ENCODE peak calls at places on chromosomes 12 and 14, in nine cellular contexts. O is right lobe of liver; Z is keratinocyte; D is lung; I is heart right ventricle; C is naive thymus-derived CD4-positive, alpha-beta T cell; T is MM.1S; R is left ventricle myocardium inferior; M is fibroblast of lung. S is an unnamed sample.
A peak's percentile ranks its signal among the peaks of the same experiment; 100 is the strongest.

GRCh38 chr12:61538951-61539350 is 721.3 kb upstream of the USP15 start:
- DNase-seq in T (peak; percentile 20), I (no peak), C (no peak), Z (no peak), R (no peak), D (no peak), M (no peak), O (no peak), S (no peak)

GRCh38 chr14:20295067-20295466 is 10.7 kb downstream of the TTC5 start:
- DNase-seq in C (no peak), Z (no peak), O (no peak), T (no peak), I (no peak), D (no peak), M (no peak), R (no peak), S (no peak)

GRCh38 chr12:25884024-25884919 is 74.2 kb upstream of the RASSF8 start:
- DNase-seq in I (no peak), O (no peak), Z (no peak), C (no peak), D (no peak), R (no peak), T (no peak), M (no peak), S (no peak)

GRCh38 chr12:54587315-54587821 is 1.1 kb downstream of the PPP1R1A start:
- DNase-seq in O (peak; percentile 93), M (no peak), D (no peak), T (no peak), C (no peak), R (peak; percentile 52), I (peak; percentile 51), Z (no peak), S (no peak)

GRCh38 chr14:90387201-90387600 is 9.6 kb upstream of the CALM1 start:
- DNase-seq in I (no peak), M (no peak), T (no peak), O (no peak), Z (no peak), C (no peak), R (no peak), D (no peak), S (no peak)

GRCh38 chr14:74437654-74438053 is 11.6 kb upstream of the SYNDIG1L start:
- DNase-seq in T (no peak), D (no peak), O (peak; percentile 33), Z (no peak), M (peak; percentile 3), I (no peak), C (no peak), R (no peak), S (no peak)

GRCh38 chr12:125203145-125203765 is 138.0 kb downstream of the AACS start:
- DNase-seq in O (no peak), R (no peak), D (no peak), Z (no peak), I (no peak), C (no peak), T (no peak), M (no peak), S (no peak)

GRCh38 chr12:2794261-2794735 is 472 bp upstream of the FKBP4 start:
- DNase-seq in C (peak; percentile 35), I (no peak), T (no peak), R (no peak), D (no peak), Z (no peak), O (no peak), M (no peak), S (no peak)

GRCh38 chr12:124380793-124381453 is 86.0 kb downstream of the RFLNA start:
- DNase-seq in R (no peak), Z (no peak), T (no peak), I (no peak), D (no peak), C (no peak), O (no peak), M (no peak), S (no peak)

GRCh38 chr12:55019784-55020183 is at the start of gene NEUROD4:
- DNase-seq in I (peak; percentile 27), O (no peak), M (peak; percentile 70), T (peak; percentile 76), D (peak; percentile 60), R (peak; percentile 19), C (peak; percentile 14), Z (no peak), S (no peak)

GRCh38 chr14:88682495-88683114 is 110.1 kb downstream of the EML5 start:
- DNase-seq in C (no peak), D (no peak), O (no peak), Z (no peak), T (no peak), M (no peak), R (no peak), I (no peak), S (no peak)

GRCh38 chr12:123077298-123078113 is 73.4 kb downstream of the PITPNM2 start:
- DNase-seq in I (no peak), R (no peak), C (no peak), O (no peak), D (no peak), T (no peak), Z (no peak), M (no peak), S (no peak)
- H3K27ac ChIP-seq in I (peak overlapping the region; percentile 81), R (peak overlapping the region; percentile 68), C (peak overlapping the region; percentile 74), O (no peak overlapping the region), D (peak overlapping the region; percentile 26), T (no peak overlapping the region), Z (no peak overlapping the region), M (no peak overlapping the region), S (peak overlapping the region; percentile 60)

GRCh38 chr12:132786192-132786591 is 24.6 kb upstream of the ANKLE2 start:
- DNase-seq in R (no peak), O (no peak), C (no peak), T (no peak), Z (no peak), I (no peak), M (no peak), D (no peak), S (no peak)

GRCh38 chr12:132781938-132782337 is 20.3 kb upstream of the ANKLE2 start:
- DNase-seq in T (no peak), I (no peak), O (no peak), D (no peak), R (no peak), C (no peak), Z (no peak), M (no peak), S (no peak)

GRCh38 chr12:132783917-132784531 is 22.4 kb upstream of the ANKLE2 start:
- DNase-seq in R (peak; percentile 36), D (no peak), Z (no peak), O (no peak), T (no peak), I (no peak), M (no peak), C (no peak), S (no peak)

GRCh38 chr12:132787877-132788276 is 26.2 kb upstream of the ANKLE2 start:
- DNase-seq in D (no peak), C (no peak), T (no peak), Z (no peak), R (no peak), M (no peak), O (no peak), I (no peak), S (no peak)

GRCh38 chr12:132784580-132784979 is 22.9 kb upstream of the ANKLE2 start:
- DNase-seq in M (no peak), C (no peak), Z (no peak), D (no peak), O (no peak), R (no peak), I (no peak), T (no peak), S (no peak)
- H3K36me3 ChIP-seq in M (peaks cover 58% of the 10 kb centered on the region), C (peaks cover 90% of the 10 kb centered on the region), Z (peaks cover 56% of the 10 kb centered on the region), D (peaks cover 24% of the 10 kb centered on the region), O (peaks cover 70% of the 10 kb centered on the region), R (peaks cover 89% of the 10 kb centered on the region), I (peaks cover 95% of the 10 kb centered on the region), T (no peaks in the 10 kb centered on the region), S (peaks cover 54% of the 10 kb centered on the region)

GRCh38 chr12:15193927-15194326 is 27.3 kb downstream of the RERG start:
- DNase-seq in T (no peak), D (no peak), C (no peak), I (no peak), R (no peak), Z (no peak), M (peak; percentile 28), O (no peak), S (no peak)

GRCh38 chr12:15192721-15193120 is 28.5 kb downstream of the RERG start:
- DNase-seq in Z (no peak), C (no peak), R (no peak), O (no peak), T (no peak), M (no peak), D (no peak), I (no peak), S (no peak)

GRCh38 chr12:15196678-15197267 is 24.4 kb downstream of the RERG start:
- DNase-seq in Z (no peak), R (no peak), C (no peak), M (no peak), O (no peak), I (no peak), T (no peak), D (no peak), S (no peak)

GRCh38 chr12:15194947-15195346 is 26.3 kb downstream of the RERG start:
- DNase-seq in T (no peak), C (no peak), I (no peak), D (no peak), R (no peak), O (no peak), M (no peak), Z (no peak), S (no peak)

DNA sequence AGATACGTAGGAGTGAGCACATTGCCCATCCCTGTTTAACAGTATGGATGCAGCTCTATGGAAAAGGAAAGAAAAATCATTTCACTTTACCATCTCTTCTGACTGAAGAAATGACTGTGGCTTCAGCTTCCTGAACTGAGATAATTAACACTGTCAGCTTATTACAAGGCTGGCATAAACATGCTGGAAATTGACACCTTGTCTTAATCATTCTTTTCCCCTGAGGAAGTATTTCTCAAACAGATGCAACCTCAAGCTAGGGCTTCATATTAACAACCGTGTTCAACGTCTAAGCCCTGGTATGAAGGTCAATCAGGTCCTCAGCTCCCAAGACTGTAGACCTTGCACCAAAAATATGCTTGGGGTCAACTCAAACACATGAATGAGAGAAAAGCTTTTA is 25.0 kb downstream of the RERG start:
- DNase-seq in Z (no peak), C (no peak), I (no peak), T (no peak), D (no peak), R (no peak), O (no peak), M (no peak), S (no peak)
- H3K4me1 ChIP-seq in Z (no peaks in the 10 kb centered on the region), C (no peaks in the 10 kb centered on the region), I (peaks cover 14% of the 10 kb centered on the region), T (no peaks in the 10 kb centered on the region), D (no peaks in the 10 kb centered on the region), R (peaks cover 8% of the 10 kb centered on the region), O (no peaks in the 10 kb centered on the region), M (no peaks in the 10 kb centered on the region), S (no peaks in the 10 kb centered on the region)

DNA sequence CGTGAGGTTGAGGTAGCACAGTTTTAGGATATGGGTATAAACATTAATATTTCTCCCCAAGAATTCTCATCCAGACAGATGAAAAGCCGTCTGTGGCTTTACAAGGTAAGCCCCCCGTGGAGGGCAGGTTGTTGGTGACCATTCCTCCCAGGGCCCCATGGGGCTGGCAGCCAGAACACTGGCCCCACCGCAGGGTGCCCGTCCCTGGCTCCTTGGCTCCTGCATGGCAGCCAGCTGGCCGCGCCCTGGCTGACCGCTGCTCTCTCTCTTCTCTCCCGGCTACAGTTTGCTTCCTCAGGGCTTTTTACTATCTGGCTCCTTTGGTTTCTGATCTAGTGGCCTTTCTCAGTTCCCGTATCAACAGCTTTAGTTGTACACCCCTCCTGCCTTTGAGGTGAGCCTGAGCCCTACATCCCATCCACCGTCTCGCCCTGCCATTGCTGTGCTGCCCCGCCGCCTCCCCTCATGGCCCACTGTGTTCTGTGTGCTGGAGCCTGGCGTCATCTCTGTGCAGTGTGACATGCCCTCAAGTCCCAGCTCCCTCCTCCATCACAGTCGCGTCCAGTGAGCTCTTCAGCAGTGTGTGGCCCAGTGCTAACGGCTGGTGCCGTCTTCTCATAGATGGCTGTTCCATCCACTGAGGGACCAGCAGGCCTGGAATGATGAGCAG is 25.8 kb downstream of the RAB35 start:
- DNase-seq in D (no peak), T (no peak), I (no peak), Z (no peak), C (no peak), R (no peak), M (no peak), O (no peak), S (no peak)
- H3K27ac ChIP-seq in D (no peak overlapping the region), T (no peak overlapping the region), I (no peak overlapping the region), Z (no peak overlapping the region), C (no peak overlapping the region), R (no peak overlapping the region), M (no peak overlapping the region), O (no peak overlapping the region), S (no peak overlapping the region)

S was measured in CD4-positive, alpha-beta memory T cell.